ENCODE peak calls at places on chromosome 18, in nine cellular contexts. One of them, this sample, is unnamed.

GRCh38 chr18:36314098-36314497 is 16.6 kb downstream of the FHOD3 start:
- DNase-seq in heart left ventricle: no peak
- DNase-seq in PC-9: no peak
- DNase-seq in AG09319: no peak
- DNase-seq in upper lobe of right lung: no peak
- DNase-seq in colonic mucosa: no peak
- DNase-seq in epithelial cell of esophagus: peak
- DNase-seq in brain microvascular endothelial cell: no peak
- DNase-seq in prostate gland: no peak
- DNase-seq in this sample: no peak

GRCh38 chr18:2325933-2326332 is 245.4 kb downstream of the METTL4 start:
- DNase-seq in heart left ventricle: no peak
- DNase-seq in AG09319: no peak
- DNase-seq in PC-9: no peak
- DNase-seq in epithelial cell of esophagus: no peak
- DNase-seq in brain microvascular endothelial cell: no peak
- DNase-seq in prostate gland: no peak
- DNase-seq in colonic mucosa: no peak
- DNase-seq in upper lobe of right lung: no peak
- DNase-seq in this sample: no peak

GRCh38 chr18:36579311-36579710 is 249.5 kb downstream of the TPGS2 start:
- DNase-seq in brain microvascular endothelial cell: no peak
- DNase-seq in epithelial cell of esophagus: no peak
- DNase-seq in PC-9: no peak
- DNase-seq in AG09319: no peak
- DNase-seq in upper lobe of right lung: no peak
- DNase-seq in prostate gland: no peak
- DNase-seq in heart left ventricle: no peak
- DNase-seq in colonic mucosa: no peak
- DNase-seq in this sample: no peak

GRCh38 chr18:56152547-56152946 is 485.8 kb downstream of the TXNL1 start:
- DNase-seq in epithelial cell of esophagus: no peak
- DNase-seq in brain microvascular endothelial cell: no peak
- DNase-seq in prostate gland: no peak
- DNase-seq in upper lobe of right lung: no peak
- DNase-seq in AG09319: no peak
- DNase-seq in PC-9: no peak
- DNase-seq in colonic mucosa: no peak
- DNase-seq in heart left ventricle: no peak
- DNase-seq in this sample: no peak

GRCh38 chr18:79883461-79884295 is 67.8 kb downstream of the SLC66A2 start:
- DNase-seq in prostate gland: no peak
- DNase-seq in brain microvascular endothelial cell: no peak
- DNase-seq in AG09319: no peak
- DNase-seq in colonic mucosa: no peak
- DNase-seq in upper lobe of right lung: no peak
- DNase-seq in heart left ventricle: no peak
- DNase-seq in epithelial cell of esophagus: no peak
- DNase-seq in PC-9: no peak
- DNase-seq in this sample: no peak

GRCh38 chr18:45415614-45416013 is 199.7 kb upstream of the SLC14A2 start:
- DNase-seq in AG09319: no peak
- DNase-seq in upper lobe of right lung: no peak
- DNase-seq in epithelial cell of esophagus: no peak
- DNase-seq in PC-9: no peak
- DNase-seq in brain microvascular endothelial cell: no peak
- DNase-seq in heart left ventricle: no peak
- DNase-seq in prostate gland: no peak
- DNase-seq in colonic mucosa: no peak
- DNase-seq in this sample: no peak

GRCh38 chr18:30969670-30970069 is 72.9 kb downstream of the DSC3 start:
- DNase-seq in prostate gland: no peak
- DNase-seq in heart left ventricle: no peak
- DNase-seq in brain microvascular endothelial cell: no peak
- DNase-seq in PC-9: no peak
- DNase-seq in colonic mucosa: no peak
- DNase-seq in upper lobe of right lung: no peak
- DNase-seq in epithelial cell of esophagus: no peak
- DNase-seq in AG09319: no peak
- DNase-seq in this sample: no peak

GRCh38 chr18:1292167-1292566 is 387.5 kb downstream of the ADCYAP1 start:
- DNase-seq in PC-9: no peak
- DNase-seq in heart left ventricle: no peak
- DNase-seq in epithelial cell of esophagus: no peak
- DNase-seq in colonic mucosa: no peak
- DNase-seq in prostate gland: no peak
- DNase-seq in brain microvascular endothelial cell: no peak
- DNase-seq in AG09319: no peak
- DNase-seq in upper lobe of right lung: no peak
- DNase-seq in this sample: no peak

GRCh38 chr18:4084501-4084900 is 370.6 kb downstream of the DLGAP1 start:
- DNase-seq in brain microvascular endothelial cell: no peak
- DNase-seq in upper lobe of right lung: no peak
- DNase-seq in PC-9: no peak
- DNase-seq in prostate gland: no peak
- DNase-seq in AG09319: no peak
- DNase-seq in heart left ventricle: no peak
- DNase-seq in epithelial cell of esophagus: no peak
- DNase-seq in colonic mucosa: no peak
- DNase-seq in this sample: no peak

GRCh38 chr18:24567199-24567598 is 106.8 kb downstream of the HRH4 start:
- DNase-seq in PC-9: no peak
- DNase-seq in prostate gland: no peak
- DNase-seq in brain microvascular endothelial cell: no peak
- DNase-seq in colonic mucosa: no peak
- DNase-seq in AG09319: no peak
- DNase-seq in heart left ventricle: no peak
- DNase-seq in upper lobe of right lung: no peak
- DNase-seq in epithelial cell of esophagus: peak
- DNase-seq in this sample: no peak

GRCh38 chr18:79523738-79524180 is 128.0 kb downstream of the NFATC1 start:
- DNase-seq in PC-9: no peak
- DNase-seq in heart left ventricle: peak
- DNase-seq in epithelial cell of esophagus: no peak
- DNase-seq in colonic mucosa: peak
- DNase-seq in brain microvascular endothelial cell: no peak
- DNase-seq in prostate gland: no peak
- DNase-seq in upper lobe of right lung: no peak
- DNase-seq in AG09319: no peak
- DNase-seq in this sample: no peak

DNA sequence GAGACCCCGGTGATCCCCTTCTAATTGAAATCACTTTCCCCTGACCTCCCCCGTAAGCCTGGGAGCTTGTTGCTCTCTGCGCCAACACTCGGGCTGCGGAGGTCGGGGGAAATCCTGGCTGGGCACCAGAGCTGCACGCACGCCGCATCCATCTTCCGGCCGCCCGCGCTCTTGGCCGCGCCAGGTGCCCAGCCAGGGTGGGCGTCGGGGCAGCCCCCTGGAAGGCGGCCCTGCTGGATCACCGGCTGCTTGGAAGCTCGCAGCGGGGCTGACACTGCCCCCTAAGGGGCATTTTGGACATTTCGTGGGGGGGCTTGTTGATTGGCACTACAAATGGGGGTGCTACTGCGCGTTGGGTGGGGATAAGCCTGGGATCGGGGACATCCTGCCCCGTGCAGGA is 280.3 kb upstream of the SKOR2 start:
- DNase-seq in colonic mucosa: no peak
- DNase-seq in prostate gland: no peak
- DNase-seq in AG09319: no peak
- DNase-seq in heart left ventricle: no peak
- DNase-seq in upper lobe of right lung: no peak
- DNase-seq in epithelial cell of esophagus: no peak
- DNase-seq in brain microvascular endothelial cell: no peak
- DNase-seq in PC-9: no peak
- DNase-seq in this sample: no peak
- TF ChIP-seq CTCF in colonic mucosa: no peak
- TF ChIP-seq CTCF in prostate gland: no peak
- TF ChIP-seq CTCF in AG09319: no peak
- TF ChIP-seq CTCF in heart left ventricle: no peak
- TF ChIP-seq CTCF in upper lobe of right lung: peak
- TF ChIP-seq CTCF in epithelial cell of esophagus: no peak
- TF ChIP-seq CTCF in brain microvascular endothelial cell: no peak
- TF ChIP-seq CTCF in PC-9: no peak
- TF ChIP-seq CTCF in this sample: no peak

DNA sequence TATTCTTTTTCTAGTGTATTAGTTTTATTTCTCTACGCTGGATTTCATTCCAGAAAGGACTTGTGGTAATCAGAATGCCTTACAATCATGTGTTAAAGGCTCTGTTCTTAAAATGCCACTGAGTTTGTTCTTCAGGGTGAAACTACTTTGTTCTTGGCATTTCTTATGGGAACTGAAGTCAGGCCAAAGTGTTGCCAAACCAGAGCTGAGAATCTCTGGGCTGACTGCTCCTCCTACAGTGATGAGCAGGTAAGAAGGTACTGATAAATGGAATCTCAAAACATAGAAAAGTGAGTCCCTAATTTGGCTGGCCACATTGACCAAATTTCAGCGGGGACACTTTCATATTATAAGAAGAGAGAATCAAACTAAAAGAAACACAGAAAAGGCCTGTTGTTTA is 55.1 kb upstream of the ZNF397 start:
- DNase-seq in AG09319: no peak
- DNase-seq in upper lobe of right lung: no peak
- DNase-seq in brain microvascular endothelial cell: no peak
- DNase-seq in prostate gland: no peak
- DNase-seq in colonic mucosa: no peak
- DNase-seq in heart left ventricle: no peak
- DNase-seq in epithelial cell of esophagus: peak
- DNase-seq in PC-9: no peak
- DNase-seq in this sample: no peak
- TF ChIP-seq CTCF in AG09319: no peak
- TF ChIP-seq CTCF in upper lobe of right lung: no peak
- TF ChIP-seq CTCF in brain microvascular endothelial cell: no peak
- TF ChIP-seq CTCF in prostate gland: no peak
- TF ChIP-seq CTCF in colonic mucosa: no peak
- TF ChIP-seq CTCF in heart left ventricle: no peak
- TF ChIP-seq CTCF in epithelial cell of esophagus: no peak
- TF ChIP-seq CTCF in PC-9: no peak
- TF ChIP-seq CTCF in this sample: no peak

GRCh38 chr18:76419811-76420210 is 75.2 kb downstream of the ZNF516 start:
- DNase-seq in brain microvascular endothelial cell: no peak
- DNase-seq in epithelial cell of esophagus: no peak
- DNase-seq in upper lobe of right lung: no peak
- DNase-seq in PC-9: no peak
- DNase-seq in heart left ventricle: no peak
- DNase-seq in AG09319: no peak
- DNase-seq in prostate gland: no peak
- DNase-seq in colonic mucosa: no peak
- DNase-seq in this sample: no peak

GRCh38 chr18:76422121-76422520 is 72.9 kb downstream of the ZNF516 start:
- DNase-seq in upper lobe of right lung: peak
- DNase-seq in heart left ventricle: no peak
- DNase-seq in epithelial cell of esophagus: no peak
- DNase-seq in colonic mucosa: no peak
- DNase-seq in AG09319: no peak
- DNase-seq in PC-9: no peak
- DNase-seq in brain microvascular endothelial cell: no peak
- DNase-seq in prostate gland: no peak
- DNase-seq in this sample: no peak

GRCh38 chr18:76422838-76423237 is 72.2 kb downstream of the ZNF516 start:
- DNase-seq in brain microvascular endothelial cell: no peak
- DNase-seq in AG09319: no peak
- DNase-seq in epithelial cell of esophagus: no peak
- DNase-seq in prostate gland: no peak
- DNase-seq in PC-9: no peak
- DNase-seq in upper lobe of right lung: no peak
- DNase-seq in colonic mucosa: no peak
- DNase-seq in heart left ventricle: no peak
- DNase-seq in this sample: no peak

GRCh38 chr18:76421291-76422078 is 73.6 kb downstream of the ZNF516 start:
- DNase-seq in prostate gland: peak
- DNase-seq in colonic mucosa: no peak
- DNase-seq in PC-9: no peak
- DNase-seq in upper lobe of right lung: peak
- DNase-seq in brain microvascular endothelial cell: no peak
- DNase-seq in AG09319: no peak
- DNase-seq in epithelial cell of esophagus: peak
- DNase-seq in heart left ventricle: no peak
- DNase-seq in this sample: no peak

GRCh38 chr18:76420888-76421287 is 74.2 kb downstream of the ZNF516 start:
- DNase-seq in PC-9: no peak
- DNase-seq in epithelial cell of esophagus: no peak
- DNase-seq in upper lobe of right lung: no peak
- DNase-seq in heart left ventricle: no peak
- DNase-seq in AG09319: no peak
- DNase-seq in brain microvascular endothelial cell: no peak
- DNase-seq in prostate gland: no peak
- DNase-seq in colonic mucosa: no peak
- DNase-seq in this sample: no peak
- TF ChIP-seq CTCF in PC-9: no peak
- TF ChIP-seq CTCF in epithelial cell of esophagus: no peak
- TF ChIP-seq CTCF in upper lobe of right lung: no peak
- TF ChIP-seq CTCF in heart left ventricle: no peak
- TF ChIP-seq CTCF in AG09319: no peak
- TF ChIP-seq CTCF in brain microvascular endothelial cell: no peak
- TF ChIP-seq CTCF in prostate gland: no peak
- TF ChIP-seq CTCF in colonic mucosa: no peak
- TF ChIP-seq CTCF in this sample: no peak

GRCh38 chr18:47280121-47280520 is 28.7 kb upstream of the SKOR2 start:
- DNase-seq in AG09319: no peak
- DNase-seq in prostate gland: no peak
- DNase-seq in colonic mucosa: no peak
- DNase-seq in upper lobe of right lung: no peak
- DNase-seq in brain microvascular endothelial cell: no peak
- DNase-seq in heart left ventricle: no peak
- DNase-seq in PC-9: no peak
- DNase-seq in epithelial cell of esophagus: no peak
- DNase-seq in this sample: no peak

GRCh38 chr18:47284691-47285370 is 33.4 kb upstream of the SKOR2 start:
- DNase-seq in upper lobe of right lung: no peak
- DNase-seq in colonic mucosa: no peak
- DNase-seq in prostate gland: no peak
- DNase-seq in epithelial cell of esophagus: no peak
- DNase-seq in PC-9: no peak
- DNase-seq in heart left ventricle: no peak
- DNase-seq in brain microvascular endothelial cell: no peak
- DNase-seq in AG09319: no peak
- DNase-seq in this sample: no peak

GRCh38 chr18:47285456-47285855 is 34.0 kb upstream of the SKOR2 start:
- DNase-seq in heart left ventricle: no peak
- DNase-seq in brain microvascular endothelial cell: no peak
- DNase-seq in colonic mucosa: no peak
- DNase-seq in prostate gland: no peak
- DNase-seq in AG09319: no peak
- DNase-seq in PC-9: no peak
- DNase-seq in epithelial cell of esophagus: no peak
- DNase-seq in upper lobe of right lung: no peak
- DNase-seq in this sample: no peak

GRCh38 chr18:47286776-47287410 is 35.4 kb upstream of the SKOR2 start:
- DNase-seq in prostate gland: no peak
- DNase-seq in epithelial cell of esophagus: no peak
- DNase-seq in heart left ventricle: no peak
- DNase-seq in upper lobe of right lung: no peak
- DNase-seq in brain microvascular endothelial cell: no peak
- DNase-seq in colonic mucosa: no peak
- DNase-seq in PC-9: no peak
- DNase-seq in AG09319: no peak
- DNase-seq in this sample: no peak

DNA sequence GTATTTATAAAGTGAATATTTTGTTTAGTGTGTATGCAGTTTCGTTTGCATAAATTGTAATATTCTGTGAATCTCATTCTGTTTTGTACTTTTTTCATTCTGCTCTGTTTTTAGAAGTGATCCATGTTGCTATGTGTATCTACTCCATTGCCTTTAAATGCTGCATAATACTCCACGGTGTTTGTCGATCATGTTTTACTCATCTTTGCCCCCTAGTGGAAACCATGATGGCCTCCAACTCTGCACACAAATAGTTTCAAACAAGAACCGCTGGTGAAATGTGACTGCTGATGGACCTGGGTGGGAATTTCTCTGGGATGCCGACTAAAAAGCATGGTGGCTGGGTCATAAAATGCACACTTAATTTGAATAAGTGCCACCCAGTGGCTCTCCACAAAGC is 32.0 kb upstream of the SKOR2 start:
- DNase-seq in prostate gland: no peak
- DNase-seq in colonic mucosa: no peak
- DNase-seq in PC-9: no peak
- DNase-seq in brain microvascular endothelial cell: peak
- DNase-seq in AG09319: no peak
- DNase-seq in upper lobe of right lung: no peak
- DNase-seq in heart left ventricle: no peak
- DNase-seq in epithelial cell of esophagus: peak
- DNase-seq in this sample: no peak
- TF ChIP-seq CTCF in prostate gland: no peak
- TF ChIP-seq CTCF in colonic mucosa: no peak
- TF ChIP-seq CTCF in PC-9: peak
- TF ChIP-seq CTCF in brain microvascular endothelial cell: peak
- TF ChIP-seq CTCF in AG09319: peak
- TF ChIP-seq CTCF in upper lobe of right lung: peak
- TF ChIP-seq CTCF in heart left ventricle: peak
- TF ChIP-seq CTCF in epithelial cell of esophagus: peak
- TF ChIP-seq CTCF in this sample: peak

This sample was measured in progenitor cell of endocrine pancreas.